ENCODE peak calls at places on chromosome 16, in four cellular contexts. T, F, W and O are unnamed samples.

GRCh38 chr16:9338068-9338467 is 246.6 kb downstream of the HAPSTR1 start:
- DNase-seq in T (no peak), F (no peak), W (no peak), O (no peak)

GRCh38 chr16:65975049-65975708 is 391.3 kb upstream of the CDH5 start:
- DNase-seq in T (no peak), F (peak; percentile 68), W (no peak), O (no peak)

GRCh38 chr16:29806096-29806579 is at the start of gene MAZ:
- DNase-seq in T (peak; percentile 78), F (no peak), W (no peak), O (no peak)

GRCh38 chr16:85316321-85316919 is 204.1 kb upstream of the CIBAR2 start:
- DNase-seq in T (peak; percentile 85), F (peak; percentile 62), W (no peak), O (no peak)

GRCh38 chr16:19520861-19521331 is 1.0 kb downstream of the GDE1 start:
- DNase-seq in T (no peak), F (peak; percentile 58), W (no peak), O (no peak)

GRCh38 chr16:89742948-89743347 is 21.6 kb downstream of the ZNF276 start:
- DNase-seq in T (no peak), F (no peak), W (no peak), O (no peak)

GRCh38 chr16:21100447-21100846 is 50.2 kb downstream of the DNAH3 start:
- DNase-seq in T (no peak), F (peak; percentile 72), W (no peak), O (no peak)

GRCh38 chr16:27749547-27749875 is 199.6 kb downstream of the KATNIP start:
- DNase-seq in T (no peak), F (no peak), W (no peak), O (no peak)

GRCh38 chr16:3158014-3158497 is 23.2 kb downstream of the ZNF213 start:
- DNase-seq in T (no peak), F (no peak), W (peak; percentile 85), O (no peak)

GRCh38 chr16:57753448-57754353 is 18.1 kb downstream of the KATNB1 start:
- DNase-seq in T (no peak), F (no peak), W (no peak), O (peak; percentile 91)

GRCh38 chr16:15811416-15811777 is 45.4 kb downstream of the MYH11 start:
- DNase-seq in T (no peak), F (no peak), W (no peak), O (no peak)